ENCODE peak calls at places on chromosome 20, in six cellular contexts. H is Ammon's horn; M is iPS-NIHi11; Y is NCI-H460; Q is activated naive CD8-positive, alpha-beta T cell treated with anti-CD3 and anti-CD28 coated beads, Interleukin-2, amount 50 U/mL, for 24 hours; R is tibial nerve. J is an unnamed sample.

GRCh38 chr20:47370850-47371782 is 14.6 kb upstream of the ZMYND8 start:
- DNase-seq in H (no peak), Y (no peak), R (no peak), Q (no peak), M (peak; percentile 36), J (no peak)

GRCh38 chr20:39049684-39050554 is 87.8 kb downstream of the DHX35 start:
- DNase-seq in M (peak; percentile 90), Y (peak; percentile 63), H (peak; percentile 80), Q (peak; percentile 83), R (peak; percentile 52), J (peak; percentile 60)

GRCh38 chr20:16069416-16070010 is 503.7 kb downstream of the KIF16B start:
- DNase-seq in R (no peak), M (no peak), Y (no peak), H (no peak), Q (no peak), J (no peak)

GRCh38 chr20:63903796-63904570 is 9.1 kb downstream of the DNAJC5 start:
- DNase-seq in H (no peak), M (no peak), Y (no peak), R (no peak), Q (no peak), J (no peak)

GRCh38 chr20:52279667-52280180 is 88.1 kb upstream of the ZFP64 start:
- DNase-seq in H (no peak), M (no peak), Y (no peak), Q (no peak), R (no peak), J (no peak)

GRCh38 chr20:46119028-46119546 is 973 bp downstream of the CD40 start:
- DNase-seq in M (no peak), Q (no peak), Y (no peak), R (no peak), H (no peak), J (no peak)

GRCh38 chr20:19603390-19603753 is 154.7 kb upstream of the RIN2 start:
- DNase-seq in H (no peak), M (no peak), Y (no peak), Q (no peak), R (no peak), J (no peak)

GRCh38 chr20:41643504-41643938 is 25.3 kb upstream of the CHD6 start:
- DNase-seq in Q (no peak), Y (peak; percentile 89), H (peak; percentile 58), M (no peak), R (no peak), J (no peak)

GRCh38 chr20:35001596-35002362 is 46.1 kb downstream of the MYH7B start:
- DNase-seq in H (no peak), Q (no peak), M (peak; percentile 65), Y (no peak), R (no peak), J (no peak)

GRCh38 chr20:53001502-53002301 is 29.5 kb downstream of the TSHZ2 start:
- DNase-seq in M (no peak), H (no peak), Q (no peak), R (no peak), Y (no peak), J (no peak)

GRCh38 chr20:24963672-24964517 is 14.8 kb downstream of the CST7 start:
- DNase-seq in M (no peak), Q (no peak), Y (no peak), R (no peak), H (no peak), J (no peak)

GRCh38 chr20:56630086-56630493 is 984 bp downstream of the TFAP2C start:
- DNase-seq in M (peak; percentile 94), Q (peak; percentile 17), H (no peak), Y (peak; percentile 67), R (no peak), J (no peak)

GRCh38 chr20:19893356-19893755 is 123.8 kb upstream of the NAA20 start:
- DNase-seq in M (no peak), Q (no peak), Y (no peak), R (no peak), H (no peak), J (no peak)

GRCh38 chr20:21633829-21634228 is 71.6 kb upstream of the PAX1 start:
- DNase-seq in H (no peak), M (no peak), R (no peak), Q (no peak), Y (no peak), J (no peak)

GRCh38 chr20:49078310-49078709 is 32.2 kb downstream of the CSE1L start:
- DNase-seq in R (no peak), Y (no peak), Q (no peak), H (no peak), M (no peak), J (no peak)

GRCh38 chr20:33846291-33846916 is 35.3 kb downstream of the CHMP4B start:
- DNase-seq in H (no peak), M (no peak), R (no peak), Q (no peak), Y (no peak), J (no peak)

GRCh38 chr20:30815577-30816181 is 441.8 kb upstream of the DEFB115 start:
- DNase-seq in Q (no peak), R (no peak), M (no peak), Y (no peak), H (no peak), J (no peak)

GRCh38 chr20:4373454-4373853 is 348.3 kb upstream of the PRND start:
- DNase-seq in M (no peak), H (no peak), R (no peak), Y (no peak), Q (no peak), J (no peak)

GRCh38 chr20:826695-827323 is 6.7 kb upstream of the FAM110A start:
- DNase-seq in Q (no peak), Y (no peak), R (no peak), H (no peak), M (no peak), J (no peak)

GRCh38 chr20:13101276-13101675 is 92.5 kb downstream of the SPTLC3 start:
- DNase-seq in Y (no peak), H (no peak), M (no peak), R (no peak), Q (no peak), J (no peak)

GRCh38 chr20:45781391-45781931 is 10.2 kb downstream of the WFDC3 start:
- DNase-seq in Q (no peak), M (no peak), Y (peak; percentile 52), R (no peak), H (no peak), J (no peak)

GRCh38 chr20:18543216-18543615 is 24.0 kb upstream of the SMIM26 start:
- DNase-seq in Q (no peak), H (no peak), M (no peak), R (no peak), Y (no peak), J (no peak)

GRCh38 chr20:21047981-21048380 is 58.2 kb downstream of the LINC00237 start:
- DNase-seq in R (no peak), M (no peak), Q (no peak), H (no peak), Y (no peak), J (no peak)

GRCh38 chr20:24423291-24423690 is 46.1 kb upstream of the SYNDIG1 start:
- DNase-seq in R (no peak), H (no peak), M (no peak), Q (no peak), Y (no peak), J (no peak)

GRCh38 chr20:52104546-52105044 is 87.0 kb downstream of the ZFP64 start:
- DNase-seq in R (no peak), Q (peak; percentile 14), H (no peak), Y (no peak), M (peak; percentile 63), J (no peak)

GRCh38 chr20:32685541-32686529 is 12.1 kb upstream of the C20orf203 start:
- DNase-seq in H (no peak), Q (no peak), R (peak; percentile 40), Y (no peak), M (no peak), J (no peak)

GRCh38 chr20:37516697-37517370 is 4.2 kb upstream of the NNAT start:
- DNase-seq in Y (no peak), R (no peak), M (no peak), H (no peak), Q (no peak), J (no peak)